ENCODE peak calls at places on chromosome 2, in five cellular contexts. One of them, this sample, is unnamed.

GRCh38 chr2:232228332-232228731 is 150.2 kb upstream of the ALPP start:
- DNase-seq in kidney: no peak
- DNase-seq in astrocyte: no peak
- DNase-seq in kidney epithelial cell: no peak
- DNase-seq in A549: no peak
- DNase-seq in this sample: no peak

GRCh38 chr2:191626497-191627151 is 51.3 kb upstream of the NABP1 start:
- DNase-seq in kidney: no peak
- DNase-seq in astrocyte: peak
- DNase-seq in kidney epithelial cell: no peak
- DNase-seq in A549: peak
- DNase-seq in this sample: no peak

GRCh38 chr2:228700638-228701037 is 519.2 kb upstream of the SPHKAP start:
- DNase-seq in kidney: no peak
- DNase-seq in astrocyte: peak
- DNase-seq in kidney epithelial cell: no peak
- DNase-seq in A549: no peak
- DNase-seq in this sample: no peak

GRCh38 chr2:32965523-32966171 is 18.9 kb downstream of the LTBP1 start:
- DNase-seq in kidney: no peak
- DNase-seq in astrocyte: no peak
- DNase-seq in kidney epithelial cell: no peak
- DNase-seq in A549: no peak
- DNase-seq in this sample: no peak

GRCh38 chr2:225100269-225100668 is 58.0 kb upstream of the DOCK10 start:
- DNase-seq in kidney: no peak
- DNase-seq in astrocyte: peak
- DNase-seq in kidney epithelial cell: no peak
- DNase-seq in A549: peak
- DNase-seq in this sample: no peak

GRCh38 chr2:37873229-37873628 is 51.9 kb upstream of the RMDN2 start:
- DNase-seq in kidney: no peak
- DNase-seq in astrocyte: no peak
- DNase-seq in kidney epithelial cell: no peak
- DNase-seq in A549: no peak
- DNase-seq in this sample: no peak

GRCh38 chr2:64214281-64215115 is 70.3 kb upstream of the PELI1 start:
- DNase-seq in kidney: no peak
- DNase-seq in astrocyte: peak
- DNase-seq in kidney epithelial cell: no peak
- DNase-seq in A549: no peak
- DNase-seq in this sample: peak

GRCh38 chr2:149894760-149895159 is 307.2 kb upstream of the MMADHC start:
- DNase-seq in kidney: no peak
- DNase-seq in astrocyte: peak
- DNase-seq in kidney epithelial cell: peak
- DNase-seq in A549: no peak
- DNase-seq in this sample: no peak

GRCh38 chr2:151409601-151410484 is at the start of gene RIF1:
- DNase-seq in kidney: peak
- DNase-seq in astrocyte: peak
- DNase-seq in kidney epithelial cell: peak
- DNase-seq in A549: peak
- DNase-seq in this sample: peak

GRCh38 chr2:196808281-196808680 is 874 bp downstream of the C2orf66 start:
- DNase-seq in kidney: no peak
- DNase-seq in astrocyte: no peak
- DNase-seq in kidney epithelial cell: no peak
- DNase-seq in A549: peak
- DNase-seq in this sample: no peak

GRCh38 chr2:39156107-39156506 is 35.3 kb upstream of the SOS1 start:
- DNase-seq in kidney: no peak
- DNase-seq in astrocyte: no peak
- DNase-seq in kidney epithelial cell: no peak
- DNase-seq in A549: no peak
- DNase-seq in this sample: no peak

GRCh38 chr2:142874293-142874814 is 3.1 kb upstream of the KYNU start:
- DNase-seq in kidney: no peak
- DNase-seq in astrocyte: peak
- DNase-seq in kidney epithelial cell: peak
- DNase-seq in A549: peak
- DNase-seq in this sample: peak

GRCh38 chr2:45013229-45014015 is 4.2 kb upstream of the SIX2 start:
- DNase-seq in kidney: no peak
- DNase-seq in astrocyte: no peak
- DNase-seq in kidney epithelial cell: no peak
- DNase-seq in A549: no peak
- DNase-seq in this sample: no peak

GRCh38 chr2:187466129-187466792 is 18.2 kb upstream of the CALCRL start:
- DNase-seq in kidney: no peak
- DNase-seq in astrocyte: no peak
- DNase-seq in kidney epithelial cell: no peak
- DNase-seq in A549: no peak
- DNase-seq in this sample: no peak

GRCh38 chr2:176115883-176116813 is at the start of gene HOXD10:
- DNase-seq in kidney: peak
- DNase-seq in astrocyte: no peak
- DNase-seq in kidney epithelial cell: peak
- DNase-seq in A549: peak
- DNase-seq in this sample: peak

GRCh38 chr2:217047209-217047998 is 187.5 kb upstream of the TNP1 start:
- DNase-seq in kidney: no peak
- DNase-seq in astrocyte: peak
- DNase-seq in kidney epithelial cell: no peak
- DNase-seq in A549: peak
- DNase-seq in this sample: no peak

GRCh38 chr2:67802824-67803223 is 260.0 kb downstream of the C1D start:
- DNase-seq in kidney: no peak
- DNase-seq in astrocyte: no peak
- DNase-seq in kidney epithelial cell: no peak
- DNase-seq in A549: no peak
- DNase-seq in this sample: no peak

GRCh38 chr2:128374711-128375413 is 56.2 kb upstream of the HS6ST1 start:
- DNase-seq in kidney: peak
- DNase-seq in astrocyte: no peak
- DNase-seq in kidney epithelial cell: no peak
- DNase-seq in A549: no peak
- DNase-seq in this sample: peak

GRCh38 chr2:64996914-64997313 is 7.7 kb downstream of the SLC1A4 start:
- DNase-seq in kidney: no peak
- DNase-seq in astrocyte: no peak
- DNase-seq in kidney epithelial cell: no peak
- DNase-seq in A549: peak
- DNase-seq in this sample: no peak

GRCh38 chr2:168215813-168216212 is 31.6 kb downstream of the STK39 start:
- DNase-seq in kidney: no peak
- DNase-seq in astrocyte: peak
- DNase-seq in kidney epithelial cell: no peak
- DNase-seq in A549: no peak
- DNase-seq in this sample: no peak

GRCh38 chr2:37472959-37473358 is 128.5 kb downstream of the QPCT start:
- DNase-seq in kidney: no peak
- DNase-seq in astrocyte: peak
- DNase-seq in kidney epithelial cell: no peak
- DNase-seq in A549: peak
- DNase-seq in this sample: no peak

GRCh38 chr2:241270531-241270930 is 44.9 kb downstream of the HDLBP start:
- DNase-seq in kidney: no peak
- DNase-seq in astrocyte: no peak
- DNase-seq in kidney epithelial cell: no peak
- DNase-seq in A549: no peak
- DNase-seq in this sample: no peak

GRCh38 chr2:156253765-156254164 is 78.8 kb downstream of the NR4A2 start:
- DNase-seq in kidney: no peak
- DNase-seq in astrocyte: no peak
- DNase-seq in kidney epithelial cell: no peak
- DNase-seq in A549: no peak
- DNase-seq in this sample: no peak
- H3K4me3 ChIP-seq in kidney: no peak
- H3K4me3 ChIP-seq in astrocyte: no peak
- H3K4me3 ChIP-seq in kidney epithelial cell: no peak
- H3K4me3 ChIP-seq in A549: peak
- H3K4me3 ChIP-seq in this sample: no peak

DNA sequence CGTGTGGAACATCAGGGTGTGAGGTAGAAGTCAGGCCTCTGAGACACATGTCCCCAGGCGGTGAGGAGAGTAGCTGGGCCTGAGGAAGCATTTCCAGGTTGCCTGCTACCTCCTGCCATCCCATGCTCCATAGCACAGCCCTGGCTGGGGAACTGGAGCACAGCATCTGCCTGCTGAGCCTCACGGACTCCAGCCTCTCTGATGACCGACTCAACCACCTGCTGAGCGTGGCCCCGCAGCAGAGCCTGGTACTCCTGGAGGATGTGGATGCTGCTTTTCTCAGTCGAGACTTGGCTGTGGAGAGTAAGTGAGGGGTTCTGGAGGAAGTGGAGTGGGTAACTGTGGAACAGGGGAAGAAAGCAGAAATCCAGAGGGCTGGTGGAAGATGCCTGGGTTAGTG is 2.9 kb downstream of the BCS1L start:
- DNase-seq in kidney: no peak
- DNase-seq in astrocyte: no peak
- DNase-seq in kidney epithelial cell: no peak
- DNase-seq in A549: no peak
- DNase-seq in this sample: no peak
- TF ChIP-seq CTCF in kidney: no peak
- TF ChIP-seq CTCF in astrocyte: no peak
- TF ChIP-seq CTCF in kidney epithelial cell: no peak
- TF ChIP-seq CTCF in A549: no peak
- TF ChIP-seq CTCF in this sample: no peak

GRCh38 chr2:113276906-113277425 is 1.8 kb downstream of the PAX8 start:
- DNase-seq in kidney: no peak
- DNase-seq in astrocyte: no peak
- DNase-seq in kidney epithelial cell: no peak
- DNase-seq in A549: no peak
- DNase-seq in this sample: no peak

GRCh38 chr2:113278812-113279139 is at the start of gene PAX8:
- DNase-seq in kidney: peak
- DNase-seq in astrocyte: no peak
- DNase-seq in kidney epithelial cell: peak
- DNase-seq in A549: no peak
- DNase-seq in this sample: no peak

GRCh38 chr2:113277474-113278072 is 1.1 kb downstream of the PAX8 start:
- DNase-seq in kidney: peak
- DNase-seq in astrocyte: no peak
- DNase-seq in kidney epithelial cell: no peak
- DNase-seq in A549: no peak
- DNase-seq in this sample: no peak

GRCh38 chr2:113276216-113276905 is 2.4 kb downstream of the PAX8 start:
- DNase-seq in kidney: no peak
- DNase-seq in astrocyte: no peak
- DNase-seq in kidney epithelial cell: no peak
- DNase-seq in A549: no peak
- DNase-seq in this sample: no peak

DNA sequence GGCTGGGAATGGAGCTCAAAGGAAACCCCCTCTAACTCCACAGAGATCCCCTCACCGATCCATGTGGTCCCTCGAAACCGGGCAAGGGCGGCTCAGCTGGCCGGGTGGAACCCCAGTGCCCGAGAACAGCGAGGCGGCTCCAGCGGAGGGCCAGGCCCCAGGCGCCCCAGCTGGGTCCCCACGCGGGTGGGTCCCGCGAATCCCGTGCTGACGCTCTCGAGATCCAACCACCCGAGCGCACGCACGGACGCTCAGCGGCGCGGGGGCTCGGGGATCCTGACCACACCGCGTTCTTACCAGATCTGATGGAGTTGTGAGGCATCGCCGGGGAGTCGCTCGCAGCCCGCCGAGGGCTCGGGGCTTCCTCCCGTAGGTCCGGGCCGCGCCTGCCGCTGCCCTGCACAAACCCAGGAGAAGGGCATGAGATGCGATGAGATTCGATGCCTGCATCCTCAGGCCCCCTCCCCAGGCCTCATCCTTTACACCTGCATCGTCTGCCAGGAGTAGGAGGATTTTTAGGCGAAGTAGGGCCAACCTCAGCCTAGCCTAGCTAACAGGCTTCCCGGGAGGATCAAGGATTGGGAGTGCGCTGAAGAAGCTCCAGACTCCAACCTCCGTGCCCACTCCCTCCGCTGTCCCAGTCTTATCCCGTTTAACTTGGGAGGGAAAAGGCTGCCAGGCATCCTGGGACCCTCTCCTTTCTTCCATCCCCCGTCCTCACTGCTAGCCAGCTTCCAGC is 479 bp downstream of the PAX8 start:
- DNase-seq in kidney: no peak
- DNase-seq in astrocyte: no peak
- DNase-seq in kidney epithelial cell: no peak
- DNase-seq in A549: no peak
- DNase-seq in this sample: no peak
- H3K4me3 ChIP-seq in kidney: peak
- H3K4me3 ChIP-seq in astrocyte: no peak
- H3K4me3 ChIP-seq in kidney epithelial cell: peak
- H3K4me3 ChIP-seq in A549: no peak
- H3K4me3 ChIP-seq in this sample: no peak

DNA sequence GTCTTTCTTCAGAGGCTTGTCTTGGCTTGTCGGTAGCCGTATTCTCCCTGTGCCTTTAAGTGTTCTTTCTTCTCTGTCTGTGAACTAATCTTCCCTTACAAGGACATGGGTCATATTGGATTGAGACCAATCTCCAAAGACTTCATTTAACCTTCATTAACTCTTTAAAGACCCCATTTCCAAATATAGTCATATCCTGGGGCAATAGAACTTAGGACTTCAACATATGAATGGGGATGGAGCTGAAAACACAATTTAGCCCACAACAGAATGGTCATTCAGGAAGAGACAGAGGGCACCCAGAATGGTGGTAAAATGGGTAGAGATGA is 82.1 kb upstream of the TANK start:
- DNase-seq in kidney: no peak
- DNase-seq in astrocyte: no peak
- DNase-seq in kidney epithelial cell: no peak
- DNase-seq in A549: no peak
- DNase-seq in this sample: no peak
- TF ChIP-seq CTCF in kidney: no peak
- TF ChIP-seq CTCF in astrocyte: no peak
- TF ChIP-seq CTCF in kidney epithelial cell: no peak
- TF ChIP-seq CTCF in A549: no peak
- TF ChIP-seq CTCF in this sample: no peak

This sample was measured in uterus.